ENCODE peak calls at places on chromosome 17, in six cellular contexts. One of them, this sample, is unnamed.

GRCh38 chr17:30278032-30278431 is 13.7 kb downstream of the BLMH start:
- DNase-seq in activated naive CD4-positive, alpha-beta T cell: no peak
- DNase-seq in nucleus accumbens: no peak
- DNase-seq in HCT116: no peak
- DNase-seq in NCI-H774: no peak
- DNase-seq in activated T-helper 2 cell treated with anti-CD3 and anti-CD28 coated beads, Interferon-gamma antibody, Interleukin-2, Interleukin-4, amounts not matched to agents 10 μg/mL and 5 μg/mL and 100 μg/mL, durations not matched to agents 14 hours and 24 hours and 36 hours: no peak
- DNase-seq in this sample: peak

GRCh38 chr17:35784895-35785294 is 10.5 kb downstream of the MMP28 start:
- DNase-seq in activated naive CD4-positive, alpha-beta T cell: no peak
- DNase-seq in nucleus accumbens: no peak
- DNase-seq in HCT116: no peak
- DNase-seq in NCI-H774: no peak
- DNase-seq in activated T-helper 2 cell treated with anti-CD3 and anti-CD28 coated beads, Interferon-gamma antibody, Interleukin-2, Interleukin-4, amounts not matched to agents 10 μg/mL and 5 μg/mL and 100 μg/mL, durations not matched to agents 14 hours and 24 hours and 36 hours: no peak
- DNase-seq in this sample: no peak

GRCh38 chr17:82296511-82297279 is 20.7 kb downstream of the CD7 start:
- DNase-seq in activated naive CD4-positive, alpha-beta T cell: no peak
- DNase-seq in nucleus accumbens: no peak
- DNase-seq in HCT116: no peak
- DNase-seq in NCI-H774: no peak
- DNase-seq in activated T-helper 2 cell treated with anti-CD3 and anti-CD28 coated beads, Interferon-gamma antibody, Interleukin-2, Interleukin-4, amounts not matched to agents 10 μg/mL and 5 μg/mL and 100 μg/mL, durations not matched to agents 14 hours and 24 hours and 36 hours: no peak
- DNase-seq in this sample: no peak

GRCh38 chr17:2337811-2338657 is 733 bp downstream of the SGSM2 start:
- DNase-seq in activated naive CD4-positive, alpha-beta T cell: peak
- DNase-seq in nucleus accumbens: peak
- DNase-seq in HCT116: no peak
- DNase-seq in NCI-H774: peak
- DNase-seq in activated T-helper 2 cell treated with anti-CD3 and anti-CD28 coated beads, Interferon-gamma antibody, Interleukin-2, Interleukin-4, amounts not matched to agents 10 μg/mL and 5 μg/mL and 100 μg/mL, durations not matched to agents 14 hours and 24 hours and 36 hours: peak
- DNase-seq in this sample: no peak

GRCh38 chr17:43016216-43016615 is 6.0 kb downstream of the VAT1 start:
- DNase-seq in activated naive CD4-positive, alpha-beta T cell: no peak
- DNase-seq in nucleus accumbens: no peak
- DNase-seq in HCT116: no peak
- DNase-seq in NCI-H774: no peak
- DNase-seq in activated T-helper 2 cell treated with anti-CD3 and anti-CD28 coated beads, Interferon-gamma antibody, Interleukin-2, Interleukin-4, amounts not matched to agents 10 μg/mL and 5 μg/mL and 100 μg/mL, durations not matched to agents 14 hours and 24 hours and 36 hours: no peak
- DNase-seq in this sample: no peak

GRCh38 chr17:50604470-50604869 is 30.2 kb upstream of the ABCC3 start:
- DNase-seq in activated naive CD4-positive, alpha-beta T cell: no peak
- DNase-seq in nucleus accumbens: no peak
- DNase-seq in HCT116: no peak
- DNase-seq in NCI-H774: no peak
- DNase-seq in activated T-helper 2 cell treated with anti-CD3 and anti-CD28 coated beads, Interferon-gamma antibody, Interleukin-2, Interleukin-4, amounts not matched to agents 10 μg/mL and 5 μg/mL and 100 μg/mL, durations not matched to agents 14 hours and 24 hours and 36 hours: no peak
- DNase-seq in this sample: no peak

GRCh38 chr17:44065668-44066203 is 735 bp downstream of the LSM12 start:
- DNase-seq in activated naive CD4-positive, alpha-beta T cell: no peak
- DNase-seq in nucleus accumbens: no peak
- DNase-seq in HCT116: no peak
- DNase-seq in NCI-H774: no peak
- DNase-seq in activated T-helper 2 cell treated with anti-CD3 and anti-CD28 coated beads, Interferon-gamma antibody, Interleukin-2, Interleukin-4, amounts not matched to agents 10 μg/mL and 5 μg/mL and 100 μg/mL, durations not matched to agents 14 hours and 24 hours and 36 hours: peak
- DNase-seq in this sample: no peak

GRCh38 chr17:181213-182163 is at the start of gene DOC2B:
- DNase-seq in activated naive CD4-positive, alpha-beta T cell: no peak
- DNase-seq in nucleus accumbens: peak
- DNase-seq in HCT116: peak
- DNase-seq in NCI-H774: peak
- DNase-seq in activated T-helper 2 cell treated with anti-CD3 and anti-CD28 coated beads, Interferon-gamma antibody, Interleukin-2, Interleukin-4, amounts not matched to agents 10 μg/mL and 5 μg/mL and 100 μg/mL, durations not matched to agents 14 hours and 24 hours and 36 hours: no peak
- DNase-seq in this sample: no peak

GRCh38 chr17:46264456-46265198 is 30.3 kb upstream of the LRRC37A start:
- DNase-seq in activated naive CD4-positive, alpha-beta T cell: no peak
- DNase-seq in nucleus accumbens: no peak
- DNase-seq in HCT116: no peak
- DNase-seq in NCI-H774: no peak
- DNase-seq in activated T-helper 2 cell treated with anti-CD3 and anti-CD28 coated beads, Interferon-gamma antibody, Interleukin-2, Interleukin-4, amounts not matched to agents 10 μg/mL and 5 μg/mL and 100 μg/mL, durations not matched to agents 14 hours and 24 hours and 36 hours: no peak
- DNase-seq in this sample: no peak

GRCh38 chr17:62626719-62627218 is 701 bp upstream of the MRC2 start:
- DNase-seq in activated naive CD4-positive, alpha-beta T cell: no peak
- DNase-seq in nucleus accumbens: no peak
- DNase-seq in HCT116: no peak
- DNase-seq in NCI-H774: no peak
- DNase-seq in activated T-helper 2 cell treated with anti-CD3 and anti-CD28 coated beads, Interferon-gamma antibody, Interleukin-2, Interleukin-4, amounts not matched to agents 10 μg/mL and 5 μg/mL and 100 μg/mL, durations not matched to agents 14 hours and 24 hours and 36 hours: no peak
- DNase-seq in this sample: peak

GRCh38 chr17:48045270-48046001 is 2.7 kb upstream of the NFE2L1 start:
- DNase-seq in activated naive CD4-positive, alpha-beta T cell: no peak
- DNase-seq in nucleus accumbens: no peak
- DNase-seq in HCT116: no peak
- DNase-seq in NCI-H774: no peak
- DNase-seq in activated T-helper 2 cell treated with anti-CD3 and anti-CD28 coated beads, Interferon-gamma antibody, Interleukin-2, Interleukin-4, amounts not matched to agents 10 μg/mL and 5 μg/mL and 100 μg/mL, durations not matched to agents 14 hours and 24 hours and 36 hours: no peak
- DNase-seq in this sample: no peak

GRCh38 chr17:82375359-82376041 is 3.9 kb downstream of the UTS2R start:
- DNase-seq in activated naive CD4-positive, alpha-beta T cell: no peak
- DNase-seq in nucleus accumbens: no peak
- DNase-seq in HCT116: no peak
- DNase-seq in NCI-H774: no peak
- DNase-seq in activated T-helper 2 cell treated with anti-CD3 and anti-CD28 coated beads, Interferon-gamma antibody, Interleukin-2, Interleukin-4, amounts not matched to agents 10 μg/mL and 5 μg/mL and 100 μg/mL, durations not matched to agents 14 hours and 24 hours and 36 hours: no peak
- DNase-seq in this sample: no peak

GRCh38 chr17:39219647-39220154 is 6.0 kb downstream of the STAC2 start:
- DNase-seq in activated naive CD4-positive, alpha-beta T cell: no peak
- DNase-seq in nucleus accumbens: peak
- DNase-seq in HCT116: no peak
- DNase-seq in NCI-H774: no peak
- DNase-seq in activated T-helper 2 cell treated with anti-CD3 and anti-CD28 coated beads, Interferon-gamma antibody, Interleukin-2, Interleukin-4, amounts not matched to agents 10 μg/mL and 5 μg/mL and 100 μg/mL, durations not matched to agents 14 hours and 24 hours and 36 hours: no peak
- DNase-seq in this sample: no peak

GRCh38 chr17:15247891-15248529 is 17.1 kb downstream of the PMP22 start:
- DNase-seq in activated naive CD4-positive, alpha-beta T cell: no peak
- DNase-seq in nucleus accumbens: no peak
- DNase-seq in HCT116: no peak
- DNase-seq in NCI-H774: no peak
- DNase-seq in activated T-helper 2 cell treated with anti-CD3 and anti-CD28 coated beads, Interferon-gamma antibody, Interleukin-2, Interleukin-4, amounts not matched to agents 10 μg/mL and 5 μg/mL and 100 μg/mL, durations not matched to agents 14 hours and 24 hours and 36 hours: no peak
- DNase-seq in this sample: no peak

GRCh38 chr17:72063756-72064461 is 56.9 kb upstream of the SOX9 start:
- DNase-seq in activated naive CD4-positive, alpha-beta T cell: no peak
- DNase-seq in nucleus accumbens: no peak
- DNase-seq in HCT116: no peak
- DNase-seq in NCI-H774: no peak
- DNase-seq in activated T-helper 2 cell treated with anti-CD3 and anti-CD28 coated beads, Interferon-gamma antibody, Interleukin-2, Interleukin-4, amounts not matched to agents 10 μg/mL and 5 μg/mL and 100 μg/mL, durations not matched to agents 14 hours and 24 hours and 36 hours: no peak
- DNase-seq in this sample: no peak

GRCh38 chr17:20092973-20093626 is 83.9 kb downstream of the SPECC1 start:
- DNase-seq in activated naive CD4-positive, alpha-beta T cell: no peak
- DNase-seq in nucleus accumbens: no peak
- DNase-seq in HCT116: no peak
- DNase-seq in NCI-H774: no peak
- DNase-seq in activated T-helper 2 cell treated with anti-CD3 and anti-CD28 coated beads, Interferon-gamma antibody, Interleukin-2, Interleukin-4, amounts not matched to agents 10 μg/mL and 5 μg/mL and 100 μg/mL, durations not matched to agents 14 hours and 24 hours and 36 hours: no peak
- DNase-seq in this sample: no peak

GRCh38 chr17:47279062-47279801 is 25.6 kb downstream of the ITGB3 start:
- DNase-seq in activated naive CD4-positive, alpha-beta T cell: no peak
- DNase-seq in nucleus accumbens: no peak
- DNase-seq in HCT116: no peak
- DNase-seq in NCI-H774: no peak
- DNase-seq in activated T-helper 2 cell treated with anti-CD3 and anti-CD28 coated beads, Interferon-gamma antibody, Interleukin-2, Interleukin-4, amounts not matched to agents 10 μg/mL and 5 μg/mL and 100 μg/mL, durations not matched to agents 14 hours and 24 hours and 36 hours: no peak
- DNase-seq in this sample: no peak

GRCh38 chr17:55407641-55408566 is 13.7 kb downstream of the MMD start:
- DNase-seq in activated naive CD4-positive, alpha-beta T cell: no peak
- DNase-seq in nucleus accumbens: no peak
- DNase-seq in HCT116: no peak
- DNase-seq in NCI-H774: no peak
- DNase-seq in activated T-helper 2 cell treated with anti-CD3 and anti-CD28 coated beads, Interferon-gamma antibody, Interleukin-2, Interleukin-4, amounts not matched to agents 10 μg/mL and 5 μg/mL and 100 μg/mL, durations not matched to agents 14 hours and 24 hours and 36 hours: no peak
- DNase-seq in this sample: no peak

GRCh38 chr17:12047977-12048376 is 27.3 kb downstream of the MAP2K4 start:
- DNase-seq in activated naive CD4-positive, alpha-beta T cell: no peak
- DNase-seq in nucleus accumbens: no peak
- DNase-seq in HCT116: no peak
- DNase-seq in NCI-H774: no peak
- DNase-seq in activated T-helper 2 cell treated with anti-CD3 and anti-CD28 coated beads, Interferon-gamma antibody, Interleukin-2, Interleukin-4, amounts not matched to agents 10 μg/mL and 5 μg/mL and 100 μg/mL, durations not matched to agents 14 hours and 24 hours and 36 hours: no peak
- DNase-seq in this sample: no peak

GRCh38 chr17:65055708-65056638 is 567 bp downstream of the GNA13 start:
- DNase-seq in activated naive CD4-positive, alpha-beta T cell: peak
- DNase-seq in nucleus accumbens: peak
- DNase-seq in HCT116: peak
- DNase-seq in NCI-H774: no peak
- DNase-seq in activated T-helper 2 cell treated with anti-CD3 and anti-CD28 coated beads, Interferon-gamma antibody, Interleukin-2, Interleukin-4, amounts not matched to agents 10 μg/mL and 5 μg/mL and 100 μg/mL, durations not matched to agents 14 hours and 24 hours and 36 hours: peak
- DNase-seq in this sample: no peak

GRCh38 chr17:21214777-21215541 is 998 bp upstream of the TMEM11 start:
- DNase-seq in activated naive CD4-positive, alpha-beta T cell: no peak
- DNase-seq in nucleus accumbens: peak
- DNase-seq in HCT116: no peak
- DNase-seq in NCI-H774: no peak
- DNase-seq in activated T-helper 2 cell treated with anti-CD3 and anti-CD28 coated beads, Interferon-gamma antibody, Interleukin-2, Interleukin-4, amounts not matched to agents 10 μg/mL and 5 μg/mL and 100 μg/mL, durations not matched to agents 14 hours and 24 hours and 36 hours: no peak
- DNase-seq in this sample: no peak

GRCh38 chr17:74949455-74950115 is 13.9 kb downstream of the OTOP3 start:
- DNase-seq in activated naive CD4-positive, alpha-beta T cell: no peak
- DNase-seq in nucleus accumbens: no peak
- DNase-seq in HCT116: no peak
- DNase-seq in NCI-H774: peak
- DNase-seq in activated T-helper 2 cell treated with anti-CD3 and anti-CD28 coated beads, Interferon-gamma antibody, Interleukin-2, Interleukin-4, amounts not matched to agents 10 μg/mL and 5 μg/mL and 100 μg/mL, durations not matched to agents 14 hours and 24 hours and 36 hours: no peak
- DNase-seq in this sample: no peak

GRCh38 chr17:77019955-77020379 is 120.8 kb upstream of the SEC14L1 start:
- DNase-seq in activated naive CD4-positive, alpha-beta T cell: no peak
- DNase-seq in nucleus accumbens: no peak
- DNase-seq in HCT116: no peak
- DNase-seq in NCI-H774: no peak
- DNase-seq in activated T-helper 2 cell treated with anti-CD3 and anti-CD28 coated beads, Interferon-gamma antibody, Interleukin-2, Interleukin-4, amounts not matched to agents 10 μg/mL and 5 μg/mL and 100 μg/mL, durations not matched to agents 14 hours and 24 hours and 36 hours: no peak
- DNase-seq in this sample: no peak

GRCh38 chr17:73226556-73227172 is 33.8 kb downstream of the COG1 start:
- DNase-seq in activated naive CD4-positive, alpha-beta T cell: no peak
- DNase-seq in nucleus accumbens: no peak
- DNase-seq in HCT116: no peak
- DNase-seq in NCI-H774: no peak
- DNase-seq in activated T-helper 2 cell treated with anti-CD3 and anti-CD28 coated beads, Interferon-gamma antibody, Interleukin-2, Interleukin-4, amounts not matched to agents 10 μg/mL and 5 μg/mL and 100 μg/mL, durations not matched to agents 14 hours and 24 hours and 36 hours: no peak
- DNase-seq in this sample: no peak

GRCh38 chr17:61545335-61545938 is 45.6 kb downstream of the NACA2 start:
- DNase-seq in activated naive CD4-positive, alpha-beta T cell: no peak
- DNase-seq in nucleus accumbens: no peak
- DNase-seq in HCT116: no peak
- DNase-seq in NCI-H774: no peak
- DNase-seq in activated T-helper 2 cell treated with anti-CD3 and anti-CD28 coated beads, Interferon-gamma antibody, Interleukin-2, Interleukin-4, amounts not matched to agents 10 μg/mL and 5 μg/mL and 100 μg/mL, durations not matched to agents 14 hours and 24 hours and 36 hours: no peak
- DNase-seq in this sample: no peak

GRCh38 chr17:79776378-79777165 is 1.4 kb upstream of the CBX2 start:
- DNase-seq in activated naive CD4-positive, alpha-beta T cell: no peak
- DNase-seq in nucleus accumbens: no peak
- DNase-seq in HCT116: no peak
- DNase-seq in NCI-H774: no peak
- DNase-seq in activated T-helper 2 cell treated with anti-CD3 and anti-CD28 coated beads, Interferon-gamma antibody, Interleukin-2, Interleukin-4, amounts not matched to agents 10 μg/mL and 5 μg/mL and 100 μg/mL, durations not matched to agents 14 hours and 24 hours and 36 hours: no peak
- DNase-seq in this sample: no peak

GRCh38 chr17:37671813-37672544 is 28.7 kb upstream of the DDX52 start:
- DNase-seq in activated naive CD4-positive, alpha-beta T cell: no peak
- DNase-seq in nucleus accumbens: no peak
- DNase-seq in HCT116: no peak
- DNase-seq in NCI-H774: peak
- DNase-seq in activated T-helper 2 cell treated with anti-CD3 and anti-CD28 coated beads, Interferon-gamma antibody, Interleukin-2, Interleukin-4, amounts not matched to agents 10 μg/mL and 5 μg/mL and 100 μg/mL, durations not matched to agents 14 hours and 24 hours and 36 hours: no peak
- DNase-seq in this sample: no peak

GRCh38 chr17:42312285-42313130 is 24.2 kb downstream of the STAT5A start:
- DNase-seq in activated naive CD4-positive, alpha-beta T cell: peak
- DNase-seq in nucleus accumbens: peak
- DNase-seq in HCT116: no peak
- DNase-seq in NCI-H774: no peak
- DNase-seq in activated T-helper 2 cell treated with anti-CD3 and anti-CD28 coated beads, Interferon-gamma antibody, Interleukin-2, Interleukin-4, amounts not matched to agents 10 μg/mL and 5 μg/mL and 100 μg/mL, durations not matched to agents 14 hours and 24 hours and 36 hours: peak
- DNase-seq in this sample: no peak

GRCh38 chr17:82898976-82899514 is 59.2 kb upstream of the ZNF750 start:
- DNase-seq in activated naive CD4-positive, alpha-beta T cell: no peak
- DNase-seq in nucleus accumbens: no peak
- DNase-seq in HCT116: no peak
- DNase-seq in NCI-H774: no peak
- DNase-seq in activated T-helper 2 cell treated with anti-CD3 and anti-CD28 coated beads, Interferon-gamma antibody, Interleukin-2, Interleukin-4, amounts not matched to agents 10 μg/mL and 5 μg/mL and 100 μg/mL, durations not matched to agents 14 hours and 24 hours and 36 hours: no peak
- DNase-seq in this sample: no peak

GRCh38 chr17:2214887-2215615 is 88.5 kb downstream of the SMG6 start:
- DNase-seq in activated naive CD4-positive, alpha-beta T cell: no peak
- DNase-seq in nucleus accumbens: no peak
- DNase-seq in HCT116: no peak
- DNase-seq in NCI-H774: no peak
- DNase-seq in activated T-helper 2 cell treated with anti-CD3 and anti-CD28 coated beads, Interferon-gamma antibody, Interleukin-2, Interleukin-4, amounts not matched to agents 10 μg/mL and 5 μg/mL and 100 μg/mL, durations not matched to agents 14 hours and 24 hours and 36 hours: no peak
- DNase-seq in this sample: peak

GRCh38 chr17:82376042-82376730 is 4.6 kb downstream of the UTS2R start:
- DNase-seq in activated naive CD4-positive, alpha-beta T cell: no peak
- DNase-seq in nucleus accumbens: no peak
- DNase-seq in HCT116: no peak
- DNase-seq in NCI-H774: no peak
- DNase-seq in activated T-helper 2 cell treated with anti-CD3 and anti-CD28 coated beads, Interferon-gamma antibody, Interleukin-2, Interleukin-4, amounts not matched to agents 10 μg/mL and 5 μg/mL and 100 μg/mL, durations not matched to agents 14 hours and 24 hours and 36 hours: no peak
- DNase-seq in this sample: no peak

This sample was measured in GDM1.